ENCODE peak calls at places on chromosomes 12 and 14, in four cellular contexts. One of them, this sample, is unnamed.

GRCh38 chr12:67425394-67425793 is 156.2 kb downstream of the CAND1 start:
- DNase-seq in heart left ventricle: no peak
- DNase-seq in stimulated activated CD8-positive, alpha-beta memory T cell treated with anti-CD3 and anti-CD28 coated beads, Interleukin-4, amount 100 ng/mL, for 1 hour: no peak
- DNase-seq in endothelial cell of umbilical vein: no peak
- DNase-seq in this sample: no peak

GRCh38 chr14:93160353-93160801 is 24.3 kb downstream of the MOAP1 start:
- DNase-seq in heart left ventricle: no peak
- DNase-seq in stimulated activated CD8-positive, alpha-beta memory T cell treated with anti-CD3 and anti-CD28 coated beads, Interleukin-4, amount 100 ng/mL, for 1 hour: no peak
- DNase-seq in endothelial cell of umbilical vein: no peak
- DNase-seq in this sample: peak

GRCh38 chr14:61076531-61076930 is 95.5 kb downstream of the SLC38A6 start:
- DNase-seq in heart left ventricle: no peak
- DNase-seq in stimulated activated CD8-positive, alpha-beta memory T cell treated with anti-CD3 and anti-CD28 coated beads, Interleukin-4, amount 100 ng/mL, for 1 hour: no peak
- DNase-seq in endothelial cell of umbilical vein: no peak
- DNase-seq in this sample: no peak

GRCh38 chr14:61668267-61668666 is 27.0 kb upstream of the HIF1A start:
- DNase-seq in heart left ventricle: no peak
- DNase-seq in stimulated activated CD8-positive, alpha-beta memory T cell treated with anti-CD3 and anti-CD28 coated beads, Interleukin-4, amount 100 ng/mL, for 1 hour: no peak
- DNase-seq in endothelial cell of umbilical vein: peak
- DNase-seq in this sample: no peak

GRCh38 chr12:117069126-117069788 is 30.0 kb downstream of the TESC start:
- DNase-seq in heart left ventricle: peak
- DNase-seq in stimulated activated CD8-positive, alpha-beta memory T cell treated with anti-CD3 and anti-CD28 coated beads, Interleukin-4, amount 100 ng/mL, for 1 hour: no peak
- DNase-seq in endothelial cell of umbilical vein: no peak
- DNase-seq in this sample: no peak

GRCh38 chr12:119727600-119728436 is 59.9 kb downstream of the PRKAB1 start:
- DNase-seq in heart left ventricle: no peak
- DNase-seq in stimulated activated CD8-positive, alpha-beta memory T cell treated with anti-CD3 and anti-CD28 coated beads, Interleukin-4, amount 100 ng/mL, for 1 hour: no peak
- DNase-seq in endothelial cell of umbilical vein: no peak
- DNase-seq in this sample: no peak

GRCh38 chr14:51638071-51638944 is 13.4 kb upstream of the FRMD6 start:
- DNase-seq in heart left ventricle: no peak
- DNase-seq in stimulated activated CD8-positive, alpha-beta memory T cell treated with anti-CD3 and anti-CD28 coated beads, Interleukin-4, amount 100 ng/mL, for 1 hour: no peak
- DNase-seq in endothelial cell of umbilical vein: no peak
- DNase-seq in this sample: peak

GRCh38 chr14:100329233-100330006 is 6.3 kb downstream of the SLC25A47 start:
- DNase-seq in heart left ventricle: no peak
- DNase-seq in stimulated activated CD8-positive, alpha-beta memory T cell treated with anti-CD3 and anti-CD28 coated beads, Interleukin-4, amount 100 ng/mL, for 1 hour: no peak
- DNase-seq in endothelial cell of umbilical vein: no peak
- DNase-seq in this sample: no peak

GRCh38 chr14:33839193-33840076 is 111.4 kb downstream of the EGLN3 start:
- DNase-seq in heart left ventricle: peak
- DNase-seq in stimulated activated CD8-positive, alpha-beta memory T cell treated with anti-CD3 and anti-CD28 coated beads, Interleukin-4, amount 100 ng/mL, for 1 hour: peak
- DNase-seq in endothelial cell of umbilical vein: peak
- DNase-seq in this sample: peak

GRCh38 chr12:57726151-57726883 is 12.2 kb downstream of the AGAP2 start:
- DNase-seq in heart left ventricle: peak
- DNase-seq in stimulated activated CD8-positive, alpha-beta memory T cell treated with anti-CD3 and anti-CD28 coated beads, Interleukin-4, amount 100 ng/mL, for 1 hour: no peak
- DNase-seq in endothelial cell of umbilical vein: peak
- DNase-seq in this sample: peak

GRCh38 chr12:70982991-70983390 is 62.5 kb upstream of the PTPRR start:
- DNase-seq in heart left ventricle: no peak
- DNase-seq in stimulated activated CD8-positive, alpha-beta memory T cell treated with anti-CD3 and anti-CD28 coated beads, Interleukin-4, amount 100 ng/mL, for 1 hour: no peak
- DNase-seq in endothelial cell of umbilical vein: no peak
- DNase-seq in this sample: peak

This sample was measured in A673.